ENCODE peak calls at places on chromosomes 11 and 22, in four cellular contexts. J is HCT116, R is K562, L is HepG2. H is an unnamed sample.

GRCh38 chr22:48223488-48224190 is 1461.2 kb downstream of the TBC1D22A start:
- DNase-seq in J (no peak), R (no peak), L (no peak), H (no peak)

GRCh38 chr11:131854391-131854790 is 484.0 kb downstream of the NTM start:
- DNase-seq in J (no peak), R (no peak), L (no peak), H (no peak)

GRCh38 chr22:36961626-36962025 is 48.2 kb downstream of the CSF2RB start:
- DNase-seq in J (no peak), R (no peak), L (no peak), H (no peak)

GRCh38 chr11:67673358-67673757 is 1.1 kb downstream of the ALDH3B2 start:
- DNase-seq in J (no peak), R (no peak), L (no peak), H (no peak)

GRCh38 chr22:43540570-43540969 is 128.8 kb downstream of the MPPED1 start:
- DNase-seq in J (no peak), R (no peak), L (no peak), H (no peak)

GRCh38 chr11:101797335-101797734 is 117.5 kb upstream of the CEP126 start:
- DNase-seq in J (no peak), R (no peak), L (no peak), H (no peak)

GRCh38 chr11:114892381-114893197 is 214.3 kb downstream of the NXPE2 start:
- DNase-seq in J (no peak), R (peak), L (no peak), H (no peak)

GRCh38 chr11:61737636-61738386 is 14.6 kb upstream of the MYRF start:
- DNase-seq in J (no peak), R (no peak), L (no peak), H (no peak)

GRCh38 chr11:113241190-113242051 is 73.0 kb upstream of the TTC12 start:
- DNase-seq in J (no peak), R (no peak), L (no peak), H (no peak)

GRCh38 chr11:118224512-118225180 is at the start of gene JAML:
- DNase-seq in J (no peak), R (no peak), L (no peak), H (no peak)

GRCh38 chr11:127345819-127346459 is 345.4 kb upstream of the KIRREL3 start:
- DNase-seq in J (no peak), R (peak), L (peak), H (peak)

GRCh38 chr22:42150727-42151590 is 20.3 kb upstream of the CYP2D6 start:
- DNase-seq in J (no peak), R (no peak), L (no peak), H (no peak)

GRCh38 chr22:31911565-31912401 is 32.6 kb upstream of the YWHAH start:
- DNase-seq in J (no peak), R (peak), L (peak), H (no peak)

GRCh38 chr11:129694538-129694937 is 121.1 kb upstream of the TMEM45B start:
- DNase-seq in J (no peak), R (peak), L (no peak), H (no peak)

GRCh38 chr11:66289548-66290331 is 797 bp upstream of the YIF1A start:
- DNase-seq in J (no peak), R (peak), L (no peak), H (peak)

GRCh38 chr11:61752925-61753551 is 602 bp downstream of the MYRF start:
- DNase-seq in J (no peak), R (peak), L (no peak), H (no peak)

GRCh38 chr11:79348976-79349682 is 91.7 kb downstream of the TENM4 start:
- DNase-seq in J (no peak), R (no peak), L (no peak), H (no peak)

GRCh38 chr11:108871152-108871551 is 206.3 kb downstream of the DDX10 start:
- DNase-seq in J (no peak), R (no peak), L (peak), H (no peak)

GRCh38 chr11:123054301-123055065 is 7.5 kb downstream of the HSPA8 start:
- DNase-seq in J (peak), R (peak), L (peak), H (no peak)

GRCh38 chr22:36365020-36365411 is 22.8 kb downstream of the MYH9 start:
- DNase-seq in J (peak), R (peak), L (no peak), H (peak)

DNA sequence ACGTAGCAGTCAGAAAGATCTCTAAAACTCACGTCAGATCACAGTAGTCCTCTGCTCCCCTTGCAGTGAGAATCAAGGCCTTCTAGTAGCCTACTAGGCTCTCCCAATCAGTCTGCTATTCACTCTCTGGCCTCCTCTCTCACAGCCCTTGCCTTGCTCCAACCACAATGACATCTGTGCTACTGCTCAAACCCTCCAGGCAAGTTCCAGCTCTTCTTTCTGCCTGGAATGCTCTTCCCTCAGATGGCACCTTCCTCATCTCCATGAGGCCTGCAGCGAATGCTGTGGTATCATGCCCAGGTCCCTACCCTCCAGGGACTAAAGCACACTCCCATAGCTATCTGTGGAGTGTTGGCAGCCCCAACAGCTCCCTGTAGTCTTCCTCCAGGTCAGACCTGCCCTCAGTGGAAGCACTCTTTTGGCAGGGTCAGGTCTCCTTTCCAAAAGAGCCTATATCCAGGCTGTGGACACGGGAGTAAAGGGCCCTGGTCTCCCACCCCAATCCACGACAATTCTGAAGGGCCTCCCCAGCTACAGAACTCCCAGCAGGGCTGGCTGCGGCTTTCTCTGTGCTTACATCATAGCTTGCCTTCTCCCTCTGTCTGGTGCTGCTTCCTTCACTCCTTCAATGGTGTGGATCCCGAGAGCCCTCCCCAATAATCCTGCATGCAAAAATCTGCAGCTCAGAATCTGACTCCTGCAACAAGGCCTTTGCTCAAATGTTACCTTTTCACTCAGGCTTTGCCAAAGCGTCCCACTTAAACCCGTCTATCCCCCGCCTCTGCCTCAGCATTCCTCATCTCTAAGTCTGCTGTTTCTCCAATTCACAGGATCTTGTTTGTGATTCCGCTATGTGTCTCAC is 8.9 kb downstream of the HIRA start:
- DNase-seq in J (no peak), R (no peak), L (no peak), H (no peak)
- TF ChIP-seq REST in J (no peak), R (no peak), L (no peak), H (no peak)

DNA sequence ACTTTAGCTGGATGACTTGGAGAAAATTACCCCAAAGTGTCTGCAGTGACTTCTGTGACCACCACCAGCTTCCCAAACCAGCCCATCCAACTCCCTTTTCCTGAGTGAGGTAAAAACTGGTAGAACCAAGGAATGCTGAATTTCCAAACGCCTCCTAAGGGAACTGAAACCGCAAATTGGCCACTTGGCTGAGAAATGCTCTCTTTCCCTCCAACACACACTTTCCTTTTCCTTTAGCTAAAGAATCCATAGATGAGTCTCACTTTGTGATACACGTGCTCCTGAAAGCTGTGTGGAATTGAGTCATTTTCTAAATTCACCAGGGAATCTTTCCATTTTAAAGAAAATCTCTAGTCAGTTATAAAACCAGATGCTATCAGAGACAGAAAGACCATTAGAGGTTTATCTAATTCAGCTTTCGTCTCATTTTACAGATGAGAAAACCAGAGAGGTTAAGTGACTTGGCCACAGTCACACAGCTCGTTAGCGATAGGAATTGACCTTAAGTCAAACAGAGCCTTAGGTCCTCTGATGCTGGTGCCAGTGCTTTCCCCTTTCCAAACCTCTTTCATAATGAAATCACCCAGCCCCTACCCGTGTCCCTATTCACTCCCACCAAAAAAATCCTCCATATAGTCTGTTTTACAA is 137.2 kb downstream of the COMMD9 start:
- DNase-seq in J (no peak), R (no peak), L (no peak), H (no peak)
- H3K27ac ChIP-seq in J (no peak), R (no peak), L (no peak), H (peak)

GRCh38 chr11:69479591-69480271 is 1.7 kb upstream of the LINC01488 start:
- DNase-seq in J (no peak), R (no peak), L (no peak), H (no peak)
- TF ChIP-seq TCF7L2 in J (no peak), R (no peak), L (no peak), H (no peak)

GRCh38 chr11:103091810-103092524 is at the start of gene DCUN1D5:
- DNase-seq in J (peak), R (peak), L (peak), H (peak)
- TF ChIP-seq REST in J (no peak), R (no peak), L (no peak), H (no peak)

DNA sequence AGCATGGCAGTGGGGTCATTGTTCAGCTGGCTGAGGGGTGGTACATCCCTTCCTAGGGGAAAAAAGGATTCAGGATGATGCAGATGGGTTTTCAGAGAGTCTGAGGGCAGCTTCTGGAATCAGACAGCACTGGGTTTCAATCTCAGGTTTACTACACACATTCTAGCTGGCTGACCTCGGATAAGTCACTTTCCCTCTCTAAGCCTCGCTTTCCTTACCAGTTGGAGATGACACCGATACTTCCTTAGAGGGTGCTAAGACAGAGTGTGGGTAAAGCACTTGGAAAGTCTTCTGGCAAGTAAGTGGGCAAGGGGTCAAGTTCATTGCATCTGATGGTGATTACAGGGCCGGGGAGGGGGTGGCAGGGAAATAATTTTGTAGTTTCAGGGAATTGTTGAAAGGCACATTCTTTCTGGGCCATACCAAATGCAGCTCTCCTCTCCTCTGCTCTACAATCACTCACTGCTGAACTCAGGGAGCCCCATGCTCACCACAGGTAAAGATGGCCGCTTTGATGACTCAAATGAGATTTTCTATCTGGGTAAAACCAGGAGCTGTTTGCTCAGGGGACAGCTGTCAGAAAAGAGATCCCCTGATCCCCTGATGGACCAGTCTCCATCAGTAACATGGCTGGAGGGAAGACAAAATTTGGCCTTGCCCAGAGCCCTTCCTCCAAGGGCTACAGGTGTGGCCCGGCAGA is 6.5 kb upstream of the MIAT start:
- DNase-seq in J (no peak), R (no peak), L (no peak), H (no peak)
- H3K27ac ChIP-seq in J (no peak), R (no peak), L (no peak), H (no peak)

GRCh38 chr11:81874627-81875026 is 859.0 kb downstream of the FAM181B start:
- DNase-seq in J (no peak), R (no peak), L (no peak), H (no peak)
- TF ChIP-seq TCF7L2 in J (no peak), R (no peak), L (no peak), H (no peak)